ENCODE peak calls at places on chromosomes 11 and 22, in ten cellular contexts. One of them, this sample, is unnamed.

GRCh38 chr11:47393163-47394049 is 15.0 kb upstream of the SLC39A13 start:
- DNase-seq in cardiac fibroblast: peak; percentile 40
- DNase-seq in naive thymus-derived CD4-positive, alpha-beta T cell: no peak
- DNase-seq in fibroblast of villous mesenchyme: peak; percentile 67
- DNase-seq in NCI-H774: no peak
- DNase-seq in activated T-cell treated with anti-CD3 and anti-CD28 coated beads, Interleukin-2, amount 50 U/mL, for 48 hours: no peak
- DNase-seq in bronchial epithelial cell: no peak
- DNase-seq in non-pigmented ciliary epithelial cell: no peak
- DNase-seq in mesenchymal stem cell: peak; percentile 82
- DNase-seq in body of pancreas: peak; percentile 17
- DNase-seq in this sample: peak; percentile 57

GRCh38 chr22:47030143-47030641 is 267.7 kb downstream of the TBC1D22A start:
- DNase-seq in naive thymus-derived CD4-positive, alpha-beta T cell: no peak
- DNase-seq in bronchial epithelial cell: no peak
- DNase-seq in cardiac fibroblast: no peak
- DNase-seq in body of pancreas: no peak
- DNase-seq in non-pigmented ciliary epithelial cell: no peak
- DNase-seq in fibroblast of villous mesenchyme: no peak
- DNase-seq in mesenchymal stem cell: no peak
- DNase-seq in NCI-H774: no peak
- DNase-seq in activated T-cell treated with anti-CD3 and anti-CD28 coated beads, Interleukin-2, amount 50 U/mL, for 48 hours: no peak
- DNase-seq in this sample: peak; percentile 18

GRCh38 chr11:78802058-78802633 is 227.5 kb upstream of the NARS2 start:
- DNase-seq in mesenchymal stem cell: peak; percentile 28
- DNase-seq in bronchial epithelial cell: peak; percentile 59
- DNase-seq in NCI-H774: no peak
- DNase-seq in body of pancreas: peak; percentile 32
- DNase-seq in non-pigmented ciliary epithelial cell: no peak
- DNase-seq in activated T-cell treated with anti-CD3 and anti-CD28 coated beads, Interleukin-2, amount 50 U/mL, for 48 hours: no peak
- DNase-seq in cardiac fibroblast: peak; percentile 41
- DNase-seq in fibroblast of villous mesenchyme: no peak
- DNase-seq in naive thymus-derived CD4-positive, alpha-beta T cell: no peak
- DNase-seq in this sample: peak; percentile 50

GRCh38 chr11:5499671-5500070 is 10.1 kb downstream of the UBQLN3 start:
- DNase-seq in activated T-cell treated with anti-CD3 and anti-CD28 coated beads, Interleukin-2, amount 50 U/mL, for 48 hours: no peak
- DNase-seq in fibroblast of villous mesenchyme: no peak
- DNase-seq in cardiac fibroblast: no peak
- DNase-seq in body of pancreas: no peak
- DNase-seq in bronchial epithelial cell: no peak
- DNase-seq in NCI-H774: no peak
- DNase-seq in non-pigmented ciliary epithelial cell: no peak
- DNase-seq in naive thymus-derived CD4-positive, alpha-beta T cell: no peak
- DNase-seq in mesenchymal stem cell: no peak
- DNase-seq in this sample: no peak

GRCh38 chr11:113006916-113007445 is 45.8 kb downstream of the NCAM1 start:
- DNase-seq in fibroblast of villous mesenchyme: no peak
- DNase-seq in naive thymus-derived CD4-positive, alpha-beta T cell: no peak
- DNase-seq in non-pigmented ciliary epithelial cell: no peak
- DNase-seq in NCI-H774: no peak
- DNase-seq in bronchial epithelial cell: no peak
- DNase-seq in body of pancreas: no peak
- DNase-seq in cardiac fibroblast: peak; percentile 1
- DNase-seq in activated T-cell treated with anti-CD3 and anti-CD28 coated beads, Interleukin-2, amount 50 U/mL, for 48 hours: no peak
- DNase-seq in mesenchymal stem cell: no peak
- DNase-seq in this sample: peak; percentile 22

GRCh38 chr11:68683952-68684384 is 376 bp upstream of the GAL start:
- DNase-seq in cardiac fibroblast: no peak
- DNase-seq in naive thymus-derived CD4-positive, alpha-beta T cell: no peak
- DNase-seq in non-pigmented ciliary epithelial cell: no peak
- DNase-seq in mesenchymal stem cell: no peak
- DNase-seq in activated T-cell treated with anti-CD3 and anti-CD28 coated beads, Interleukin-2, amount 50 U/mL, for 48 hours: no peak
- DNase-seq in body of pancreas: no peak
- DNase-seq in NCI-H774: no peak
- DNase-seq in fibroblast of villous mesenchyme: no peak
- DNase-seq in bronchial epithelial cell: no peak
- DNase-seq in this sample: no peak

GRCh38 chr22:45744442-45744841 is 72.8 kb downstream of the ATXN10 start:
- DNase-seq in naive thymus-derived CD4-positive, alpha-beta T cell: no peak
- DNase-seq in body of pancreas: no peak
- DNase-seq in NCI-H774: no peak
- DNase-seq in bronchial epithelial cell: no peak
- DNase-seq in fibroblast of villous mesenchyme: no peak
- DNase-seq in activated T-cell treated with anti-CD3 and anti-CD28 coated beads, Interleukin-2, amount 50 U/mL, for 48 hours: no peak
- DNase-seq in non-pigmented ciliary epithelial cell: no peak
- DNase-seq in cardiac fibroblast: no peak
- DNase-seq in mesenchymal stem cell: no peak
- DNase-seq in this sample: no peak

GRCh38 chr11:8269636-8270035 is 6.0 kb upstream of the LMO1 start:
- DNase-seq in body of pancreas: no peak
- DNase-seq in NCI-H774: no peak
- DNase-seq in activated T-cell treated with anti-CD3 and anti-CD28 coated beads, Interleukin-2, amount 50 U/mL, for 48 hours: no peak
- DNase-seq in fibroblast of villous mesenchyme: no peak
- DNase-seq in naive thymus-derived CD4-positive, alpha-beta T cell: no peak
- DNase-seq in cardiac fibroblast: no peak
- DNase-seq in non-pigmented ciliary epithelial cell: no peak
- DNase-seq in mesenchymal stem cell: no peak
- DNase-seq in bronchial epithelial cell: no peak
- DNase-seq in this sample: no peak

GRCh38 chr11:11538277-11538960 is 83.4 kb downstream of the GALNT18 start:
- DNase-seq in activated T-cell treated with anti-CD3 and anti-CD28 coated beads, Interleukin-2, amount 50 U/mL, for 48 hours: no peak
- DNase-seq in mesenchymal stem cell: no peak
- DNase-seq in bronchial epithelial cell: no peak
- DNase-seq in non-pigmented ciliary epithelial cell: no peak
- DNase-seq in fibroblast of villous mesenchyme: peak; percentile 1
- DNase-seq in NCI-H774: no peak
- DNase-seq in body of pancreas: peak; percentile 16
- DNase-seq in naive thymus-derived CD4-positive, alpha-beta T cell: no peak
- DNase-seq in cardiac fibroblast: no peak
- DNase-seq in this sample: no peak

GRCh38 chr11:1390603-1391164 is 950 bp downstream of the BRSK2 start:
- DNase-seq in bronchial epithelial cell: no peak
- DNase-seq in non-pigmented ciliary epithelial cell: no peak
- DNase-seq in mesenchymal stem cell: peak; percentile 15
- DNase-seq in body of pancreas: peak; percentile 69
- DNase-seq in NCI-H774: no peak
- DNase-seq in cardiac fibroblast: no peak
- DNase-seq in naive thymus-derived CD4-positive, alpha-beta T cell: no peak
- DNase-seq in activated T-cell treated with anti-CD3 and anti-CD28 coated beads, Interleukin-2, amount 50 U/mL, for 48 hours: no peak
- DNase-seq in fibroblast of villous mesenchyme: peak; percentile 9
- DNase-seq in this sample: no peak

GRCh38 chr22:48153726-48154125 is 1391.3 kb downstream of the TBC1D22A start:
- DNase-seq in fibroblast of villous mesenchyme: no peak
- DNase-seq in NCI-H774: no peak
- DNase-seq in activated T-cell treated with anti-CD3 and anti-CD28 coated beads, Interleukin-2, amount 50 U/mL, for 48 hours: no peak
- DNase-seq in mesenchymal stem cell: no peak
- DNase-seq in body of pancreas: no peak
- DNase-seq in cardiac fibroblast: no peak
- DNase-seq in bronchial epithelial cell: no peak
- DNase-seq in non-pigmented ciliary epithelial cell: no peak
- DNase-seq in naive thymus-derived CD4-positive, alpha-beta T cell: no peak
- DNase-seq in this sample: no peak

GRCh38 chr11:11435673-11436072 is 82.6 kb upstream of the CSNK2A3 start:
- DNase-seq in naive thymus-derived CD4-positive, alpha-beta T cell: no peak
- DNase-seq in bronchial epithelial cell: no peak
- DNase-seq in mesenchymal stem cell: no peak
- DNase-seq in activated T-cell treated with anti-CD3 and anti-CD28 coated beads, Interleukin-2, amount 50 U/mL, for 48 hours: no peak
- DNase-seq in cardiac fibroblast: no peak
- DNase-seq in fibroblast of villous mesenchyme: no peak
- DNase-seq in body of pancreas: no peak
- DNase-seq in non-pigmented ciliary epithelial cell: no peak
- DNase-seq in NCI-H774: no peak
- DNase-seq in this sample: no peak

GRCh38 chr11:104573431-104573830 is 324.8 kb downstream of the CASP12 start:
- DNase-seq in activated T-cell treated with anti-CD3 and anti-CD28 coated beads, Interleukin-2, amount 50 U/mL, for 48 hours: no peak
- DNase-seq in naive thymus-derived CD4-positive, alpha-beta T cell: no peak
- DNase-seq in body of pancreas: no peak
- DNase-seq in cardiac fibroblast: peak; percentile 42
- DNase-seq in mesenchymal stem cell: no peak
- DNase-seq in NCI-H774: no peak
- DNase-seq in non-pigmented ciliary epithelial cell: peak; percentile 52
- DNase-seq in bronchial epithelial cell: peak; percentile 92
- DNase-seq in fibroblast of villous mesenchyme: no peak
- DNase-seq in this sample: peak; percentile 36

GRCh38 chr11:133678211-133678610 is 145.9 kb upstream of the OPCML start:
- DNase-seq in non-pigmented ciliary epithelial cell: no peak
- DNase-seq in bronchial epithelial cell: no peak
- DNase-seq in naive thymus-derived CD4-positive, alpha-beta T cell: no peak
- DNase-seq in body of pancreas: no peak
- DNase-seq in NCI-H774: no peak
- DNase-seq in mesenchymal stem cell: no peak
- DNase-seq in activated T-cell treated with anti-CD3 and anti-CD28 coated beads, Interleukin-2, amount 50 U/mL, for 48 hours: no peak
- DNase-seq in cardiac fibroblast: no peak
- DNase-seq in fibroblast of villous mesenchyme: no peak
- DNase-seq in this sample: no peak

GRCh38 chr11:123174196-123175183 is 20.6 kb downstream of the CLMP start:
- DNase-seq in activated T-cell treated with anti-CD3 and anti-CD28 coated beads, Interleukin-2, amount 50 U/mL, for 48 hours: no peak
- DNase-seq in NCI-H774: no peak
- DNase-seq in naive thymus-derived CD4-positive, alpha-beta T cell: no peak
- DNase-seq in fibroblast of villous mesenchyme: peak; percentile 100
- DNase-seq in mesenchymal stem cell: peak; percentile 96
- DNase-seq in non-pigmented ciliary epithelial cell: peak; percentile 90
- DNase-seq in bronchial epithelial cell: peak; percentile 93
- DNase-seq in body of pancreas: no peak
- DNase-seq in cardiac fibroblast: peak; percentile 95
- DNase-seq in this sample: peak; percentile 98

GRCh38 chr22:37782340-37783168 is 25.2 kb upstream of the GCAT start:
- DNase-seq in naive thymus-derived CD4-positive, alpha-beta T cell: no peak
- DNase-seq in NCI-H774: no peak
- DNase-seq in bronchial epithelial cell: peak; percentile 26
- DNase-seq in non-pigmented ciliary epithelial cell: no peak
- DNase-seq in fibroblast of villous mesenchyme: peak; percentile 74
- DNase-seq in activated T-cell treated with anti-CD3 and anti-CD28 coated beads, Interleukin-2, amount 50 U/mL, for 48 hours: no peak
- DNase-seq in mesenchymal stem cell: peak; percentile 73
- DNase-seq in cardiac fibroblast: no peak
- DNase-seq in body of pancreas: no peak
- DNase-seq in this sample: peak; percentile 22

GRCh38 chr11:93984205-93984586 is 37.0 kb upstream of the HEPHL1 start:
- DNase-seq in NCI-H774: no peak
- DNase-seq in naive thymus-derived CD4-positive, alpha-beta T cell: no peak
- DNase-seq in cardiac fibroblast: no peak
- DNase-seq in activated T-cell treated with anti-CD3 and anti-CD28 coated beads, Interleukin-2, amount 50 U/mL, for 48 hours: no peak
- DNase-seq in body of pancreas: no peak
- DNase-seq in non-pigmented ciliary epithelial cell: no peak
- DNase-seq in bronchial epithelial cell: no peak
- DNase-seq in fibroblast of villous mesenchyme: peak; percentile 6
- DNase-seq in mesenchymal stem cell: no peak
- DNase-seq in this sample: peak; percentile 10

GRCh38 chr11:8701891-8702597 is 19.5 kb downstream of the RPL27A start:
- DNase-seq in mesenchymal stem cell: no peak
- DNase-seq in body of pancreas: no peak
- DNase-seq in NCI-H774: no peak
- DNase-seq in naive thymus-derived CD4-positive, alpha-beta T cell: no peak
- DNase-seq in fibroblast of villous mesenchyme: no peak
- DNase-seq in bronchial epithelial cell: no peak
- DNase-seq in non-pigmented ciliary epithelial cell: no peak
- DNase-seq in activated T-cell treated with anti-CD3 and anti-CD28 coated beads, Interleukin-2, amount 50 U/mL, for 48 hours: no peak
- DNase-seq in cardiac fibroblast: no peak
- DNase-seq in this sample: no peak

GRCh38 chr11:111200010-111200534 is 45.5 kb upstream of the POU2AF2 start:
- DNase-seq in non-pigmented ciliary epithelial cell: no peak
- DNase-seq in naive thymus-derived CD4-positive, alpha-beta T cell: no peak
- DNase-seq in cardiac fibroblast: no peak
- DNase-seq in fibroblast of villous mesenchyme: no peak
- DNase-seq in bronchial epithelial cell: no peak
- DNase-seq in body of pancreas: no peak
- DNase-seq in NCI-H774: no peak
- DNase-seq in activated T-cell treated with anti-CD3 and anti-CD28 coated beads, Interleukin-2, amount 50 U/mL, for 48 hours: no peak
- DNase-seq in mesenchymal stem cell: no peak
- DNase-seq in this sample: no peak

GRCh38 chr11:19714387-19715363 is 2.0 kb downstream of the NAV2 start:
- DNase-seq in NCI-H774: no peak
- DNase-seq in body of pancreas: no peak
- DNase-seq in non-pigmented ciliary epithelial cell: no peak
- DNase-seq in naive thymus-derived CD4-positive, alpha-beta T cell: no peak
- DNase-seq in mesenchymal stem cell: peak; percentile 21
- DNase-seq in cardiac fibroblast: peak; percentile 62
- DNase-seq in bronchial epithelial cell: peak; percentile 17
- DNase-seq in fibroblast of villous mesenchyme: peak; percentile 10
- DNase-seq in activated T-cell treated with anti-CD3 and anti-CD28 coated beads, Interleukin-2, amount 50 U/mL, for 48 hours: peak; percentile 21
- DNase-seq in this sample: peak; percentile 85

GRCh38 chr11:30109774-30110173 is 92.9 kb upstream of the KCNA4 start:
- DNase-seq in non-pigmented ciliary epithelial cell: no peak
- DNase-seq in body of pancreas: no peak
- DNase-seq in cardiac fibroblast: no peak
- DNase-seq in bronchial epithelial cell: no peak
- DNase-seq in NCI-H774: no peak
- DNase-seq in fibroblast of villous mesenchyme: no peak
- DNase-seq in mesenchymal stem cell: no peak
- DNase-seq in naive thymus-derived CD4-positive, alpha-beta T cell: no peak
- DNase-seq in activated T-cell treated with anti-CD3 and anti-CD28 coated beads, Interleukin-2, amount 50 U/mL, for 48 hours: no peak
- DNase-seq in this sample: no peak

GRCh38 chr11:95520765-95521542 is 268.6 kb downstream of the FAM76B start:
- DNase-seq in naive thymus-derived CD4-positive, alpha-beta T cell: no peak
- DNase-seq in body of pancreas: no peak
- DNase-seq in mesenchymal stem cell: no peak
- DNase-seq in NCI-H774: no peak
- DNase-seq in activated T-cell treated with anti-CD3 and anti-CD28 coated beads, Interleukin-2, amount 50 U/mL, for 48 hours: no peak
- DNase-seq in non-pigmented ciliary epithelial cell: no peak
- DNase-seq in fibroblast of villous mesenchyme: no peak
- DNase-seq in bronchial epithelial cell: peak; percentile 99
- DNase-seq in cardiac fibroblast: peak; percentile 30
- DNase-seq in this sample: peak; percentile 50

GRCh38 chr11:64894070-64894811 is 15.8 kb upstream of the EHD1 start:
- DNase-seq in mesenchymal stem cell: peak; percentile 66
- DNase-seq in non-pigmented ciliary epithelial cell: no peak
- DNase-seq in bronchial epithelial cell: peak; percentile 45
- DNase-seq in fibroblast of villous mesenchyme: peak; percentile 71
- DNase-seq in cardiac fibroblast: peak; percentile 78
- DNase-seq in naive thymus-derived CD4-positive, alpha-beta T cell: peak; percentile 91
- DNase-seq in NCI-H774: peak; percentile 45
- DNase-seq in body of pancreas: peak; percentile 85
- DNase-seq in activated T-cell treated with anti-CD3 and anti-CD28 coated beads, Interleukin-2, amount 50 U/mL, for 48 hours: peak; percentile 96
- DNase-seq in this sample: no peak

GRCh38 chr11:30406978-30407762 is 84.3 kb downstream of the ARL14EP start:
- DNase-seq in body of pancreas: no peak
- DNase-seq in activated T-cell treated with anti-CD3 and anti-CD28 coated beads, Interleukin-2, amount 50 U/mL, for 48 hours: no peak
- DNase-seq in bronchial epithelial cell: no peak
- DNase-seq in naive thymus-derived CD4-positive, alpha-beta T cell: no peak
- DNase-seq in mesenchymal stem cell: no peak
- DNase-seq in non-pigmented ciliary epithelial cell: no peak
- DNase-seq in NCI-H774: no peak
- DNase-seq in cardiac fibroblast: no peak
- DNase-seq in fibroblast of villous mesenchyme: no peak
- DNase-seq in this sample: no peak

GRCh38 chr11:2548596-2548995 is 103.8 kb downstream of the KCNQ1 start:
- DNase-seq in fibroblast of villous mesenchyme: no peak
- DNase-seq in NCI-H774: no peak
- DNase-seq in mesenchymal stem cell: no peak
- DNase-seq in bronchial epithelial cell: no peak
- DNase-seq in non-pigmented ciliary epithelial cell: no peak
- DNase-seq in cardiac fibroblast: no peak
- DNase-seq in naive thymus-derived CD4-positive, alpha-beta T cell: no peak
- DNase-seq in activated T-cell treated with anti-CD3 and anti-CD28 coated beads, Interleukin-2, amount 50 U/mL, for 48 hours: no peak
- DNase-seq in body of pancreas: no peak
- DNase-seq in this sample: no peak

GRCh38 chr22:37953062-37953436 is 352 bp downstream of the C22orf23 start:
- DNase-seq in non-pigmented ciliary epithelial cell: no peak
- DNase-seq in naive thymus-derived CD4-positive, alpha-beta T cell: no peak
- DNase-seq in mesenchymal stem cell: no peak
- DNase-seq in cardiac fibroblast: no peak
- DNase-seq in fibroblast of villous mesenchyme: no peak
- DNase-seq in bronchial epithelial cell: no peak
- DNase-seq in body of pancreas: peak; percentile 23
- DNase-seq in activated T-cell treated with anti-CD3 and anti-CD28 coated beads, Interleukin-2, amount 50 U/mL, for 48 hours: no peak
- DNase-seq in NCI-H774: no peak
- DNase-seq in this sample: no peak

GRCh38 chr22:36982136-36982535 is 37.1 kb downstream of the TST start:
- DNase-seq in mesenchymal stem cell: no peak
- DNase-seq in bronchial epithelial cell: no peak
- DNase-seq in non-pigmented ciliary epithelial cell: no peak
- DNase-seq in fibroblast of villous mesenchyme: no peak
- DNase-seq in cardiac fibroblast: no peak
- DNase-seq in body of pancreas: no peak
- DNase-seq in naive thymus-derived CD4-positive, alpha-beta T cell: no peak
- DNase-seq in activated T-cell treated with anti-CD3 and anti-CD28 coated beads, Interleukin-2, amount 50 U/mL, for 48 hours: no peak
- DNase-seq in NCI-H774: no peak
- DNase-seq in this sample: no peak

GRCh38 chr22:44108806-44109385 is 71.8 kb upstream of the PARVG start:
- DNase-seq in activated T-cell treated with anti-CD3 and anti-CD28 coated beads, Interleukin-2, amount 50 U/mL, for 48 hours: no peak
- DNase-seq in fibroblast of villous mesenchyme: no peak
- DNase-seq in naive thymus-derived CD4-positive, alpha-beta T cell: no peak
- DNase-seq in bronchial epithelial cell: no peak
- DNase-seq in NCI-H774: no peak
- DNase-seq in non-pigmented ciliary epithelial cell: no peak
- DNase-seq in body of pancreas: no peak
- DNase-seq in cardiac fibroblast: no peak
- DNase-seq in mesenchymal stem cell: no peak
- DNase-seq in this sample: no peak